ENCODE peak calls at places on chromosomes 7 and 10, in seven cellular contexts. O, J, Y, N, Z, G and E are unnamed samples.

GRCh38 chr10:36023939-36024338 is 381.8 kb upstream of the FZD8 start:
- DNase-seq in O (no peak), J (no peak), Y (no peak), N (no peak), Z (no peak), G (no peak), E (peak)

GRCh38 chr10:112790921-112791320 is 159.1 kb upstream of the TCF7L2 start:
- DNase-seq in O (no peak), J (no peak), Y (no peak), N (no peak), Z (no peak), G (no peak), E (no peak)

GRCh38 chr7:45975847-45976484 is 54.9 kb upstream of the IGFBP3 start:
- DNase-seq in O (no peak), J (no peak), Y (no peak), N (no peak), Z (no peak), G (no peak), E (no peak)

GRCh38 chr10:26479766-26480492 is 41.8 kb downstream of the APBB1IP start:
- DNase-seq in O (no peak), J (no peak), Y (peak), N (peak), Z (no peak), G (peak), E (peak)

GRCh38 chr7:14233026-14233897 is 243.8 kb upstream of the ETV1 start:
- DNase-seq in O (no peak), J (no peak), Y (no peak), N (no peak), Z (no peak), G (peak), E (no peak)

GRCh38 chr7:140358024-140358770 is 40.1 kb downstream of the SLC37A3 start:
- DNase-seq in O (peak), J (no peak), Y (peak), N (no peak), Z (no peak), G (no peak), E (peak)

GRCh38 chr10:77513783-77514331 is 123.8 kb downstream of the KCNMA1 start:
- DNase-seq in O (peak), J (no peak), Y (no peak), N (no peak), Z (no peak), G (peak), E (no peak)

GRCh38 chr7:47331179-47331565 is 250.7 kb downstream of the TNS3 start:
- DNase-seq in O (peak), J (no peak), Y (no peak), N (no peak), Z (no peak), G (no peak), E (no peak)

GRCh38 chr7:67857698-67858097 is 861.1 kb downstream of the TYW1 start:
- DNase-seq in O (peak), J (no peak), Y (no peak), N (no peak), Z (no peak), G (no peak), E (no peak)

GRCh38 chr7:39827571-39827970 is 122.5 kb upstream of the CDK13 start:
- DNase-seq in O (no peak), J (no peak), Y (no peak), N (no peak), Z (no peak), G (no peak), E (no peak)

GRCh38 chr10:69934768-69935167 is 117.9 kb upstream of the MACROH2A2 start:
- DNase-seq in O (no peak), J (no peak), Y (no peak), N (no peak), Z (no peak), G (no peak), E (no peak)

GRCh38 chr10:124049484-124049883 is 43.9 kb downstream of the CHST15 start:
- DNase-seq in O (no peak), J (no peak), Y (no peak), N (no peak), Z (no peak), G (no peak), E (no peak)

GRCh38 chr7:125256446-125256845 is 326.8 kb upstream of the POT1 start:
- DNase-seq in O (no peak), J (no peak), Y (no peak), N (no peak), Z (no peak), G (no peak), E (no peak)

GRCh38 chr7:48087349-48087748 is 1.7 kb upstream of the UPP1 start:
- DNase-seq in O (no peak), J (no peak), Y (no peak), N (no peak), Z (no peak), G (no peak), E (no peak)

GRCh38 chr7:494906-495305 is 24.7 kb downstream of the PDGFA start:
- DNase-seq in O (no peak), J (no peak), Y (no peak), N (no peak), Z (no peak), G (peak), E (no peak)

GRCh38 chr10:110016957-110017514 is 9.3 kb downstream of the ADD3 start:
- DNase-seq in O (no peak), J (no peak), Y (no peak), N (no peak), Z (no peak), G (no peak), E (no peak)